ENCODE peak calls at places on chromosomes 4 and X, in six cellular contexts. T is BE2C, X is PC-3, Q is neural progenitor cell, P is upper lobe of left lung, E is omental fat pad. J is an unnamed sample.

GRCh38 chr4:105780176-105780575 is 71.6 kb downstream of the GSTCD start:
- DNase-seq in T (peak), X (no peak), Q (no peak), P (no peak), E (no peak), J (no peak)

GRCh38 chrX:39773923-39774803 is 323.6 kb downstream of the BCOR start:
- DNase-seq in T (no peak), X (no peak), Q (no peak), P (no peak), E (no peak), J (no peak)

GRCh38 chrX:118495958-118496762 is 545 bp downstream of the DOCK11 start:
- DNase-seq in T (peak), X (peak), Q (peak), P (peak), E (no peak), J (peak)

GRCh38 chr4:28373601-28374000 is 1513.0 kb downstream of the STIM2 start:
- DNase-seq in T (no peak), X (peak), Q (no peak), P (no peak), E (no peak), J (no peak)

GRCh38 chr4:40506492-40506891 is 123.2 kb downstream of the RBM47 start:
- DNase-seq in T (no peak), X (no peak), Q (no peak), P (no peak), E (no peak), J (no peak)

GRCh38 chrX:2507904-2508630 is 7.3 kb upstream of the DHRSX start:
- DNase-seq in T (no peak), X (no peak), Q (no peak), P (no peak), E (no peak), J (no peak)

GRCh38 chr4:71266090-71266794 is 72.6 kb upstream of the SLC4A4 start:
- DNase-seq in T (no peak), X (peak), Q (no peak), P (no peak), E (no peak), J (no peak)

GRCh38 chr4:108166038-108166437 is 2.7 kb downstream of the LEF1 start:
- DNase-seq in T (no peak), X (no peak), Q (peak), P (no peak), E (no peak), J (no peak)

GRCh38 chr4:168797176-168797575 is 212.9 kb downstream of the CBR4 start:
- DNase-seq in T (no peak), X (peak), Q (no peak), P (no peak), E (no peak), J (no peak)

GRCh38 chr4:177802665-177803064 is 360.4 kb upstream of the AGA start:
- DNase-seq in T (no peak), X (peak), Q (no peak), P (no peak), E (no peak), J (no peak)

DNA sequence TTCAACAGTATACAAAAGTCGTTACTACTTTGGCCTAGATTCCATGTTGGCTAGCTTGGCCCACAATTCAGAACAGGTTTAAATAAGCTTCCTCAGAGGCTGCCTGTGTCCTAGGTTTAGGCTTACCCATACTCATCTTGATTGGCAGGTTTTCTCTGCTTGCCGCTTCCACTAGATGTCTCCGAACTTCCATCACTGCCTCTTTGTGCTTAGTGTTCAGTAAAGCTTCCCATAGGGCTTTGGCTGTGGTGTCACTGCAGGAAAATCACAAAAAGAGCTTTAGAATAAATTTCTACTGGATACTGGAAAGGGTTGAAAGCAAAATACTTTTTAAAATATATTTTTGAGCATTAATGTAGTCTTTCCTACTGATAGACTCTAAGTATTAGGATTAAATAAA is 52.4 kb downstream of the SCFD2 start:
- DNase-seq in T (peak), X (peak), Q (peak), P (no peak), E (no peak), J (no peak)
- TF ChIP-seq CTCF in T (peak), X (peak), Q (peak), P (no peak), E (no peak), J (no peak)

GRCh38 chr4:80362578-80363181 is 27.1 kb downstream of the CFAP299 start:
- DNase-seq in T (peak), X (peak), Q (peak), P (no peak), E (no peak), J (peak)
- TF ChIP-seq CTCF in T (peak), X (peak), Q (peak), P (no peak), E (no peak), J (peak)

GRCh38 chr4:156983366-156983765 is 11.8 kb upstream of the PDGFC start:
- DNase-seq in T (no peak), X (peak), Q (no peak), P (no peak), E (no peak), J (no peak)
- TF ChIP-seq CTCF in T (peak), X (peak), Q (peak), P (peak), E (no peak), J (peak)

DNA sequence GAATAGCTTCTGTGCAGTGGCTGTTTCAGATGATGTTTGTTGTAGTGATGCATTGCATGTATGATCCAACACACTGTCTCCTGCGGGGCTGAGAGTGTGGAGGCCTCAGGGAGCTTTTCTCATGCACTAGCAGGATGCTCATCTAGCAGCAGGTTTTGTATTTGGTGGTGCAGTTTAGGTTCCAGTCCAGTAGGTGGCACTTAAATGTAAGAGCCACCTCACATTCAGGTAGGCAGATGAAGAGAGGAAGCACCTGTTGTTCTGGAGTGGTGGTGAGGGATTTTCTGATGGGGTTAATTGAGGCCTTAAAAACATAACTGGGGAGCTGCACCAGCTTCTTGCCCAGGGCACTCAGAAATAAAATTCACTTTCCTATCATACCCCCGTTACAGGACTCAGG is 300.9 kb downstream of the SPIN4 start:
- DNase-seq in T (no peak), X (peak), Q (no peak), P (no peak), E (no peak), J (no peak)
- TF ChIP-seq CTCF in T (peak), X (peak), Q (no peak), P (peak), E (no peak), J (no peak)

J was measured in progenitor cell of endocrine pancreas.